ENCODE peak calls at places on chromosome 13, in five cellular contexts. B is activated CD4-positive, CD25-positive, alpha-beta regulatory T cell treated with anti-CD3 and anti-CD28 coated beads, Interleukin-2, amount 50 U/mL, for 16 hours; M is cardiac muscle cell; V is neural progenitor cell; G is omental fat pad. A is an unnamed sample.
A peak's percentile ranks its signal among the peaks of the same experiment; 100 is the strongest.

GRCh38 chr13:94210826-94211225 is 268.7 kb downstream of the DCT start:
- DNase-seq in G (no peak), M (peak; percentile 60), B (no peak), V (no peak), A (no peak)

GRCh38 chr13:88857256-88857655 is 1186.1 kb downstream of the SLITRK5 start:
- DNase-seq in G (no peak), M (no peak), V (no peak), B (no peak), A (no peak)

GRCh38 chr13:39931505-39931904 is 276.0 kb downstream of the COG6 start:
- DNase-seq in M (no peak), B (no peak), V (no peak), G (no peak), A (no peak)

GRCh38 chr13:97274782-97275252 is 52.7 kb downstream of the MBNL2 start:
- DNase-seq in M (peak; percentile 70), V (no peak), B (no peak), G (no peak), A (no peak)

GRCh38 chr13:30787747-30788535 is 52.6 kb downstream of the ALOX5AP start:
- DNase-seq in M (no peak), B (no peak), V (no peak), G (no peak), A (no peak)

GRCh38 chr13:94309997-94310842 is 169.3 kb downstream of the DCT start:
- DNase-seq in G (no peak), M (peak; percentile 89), B (no peak), V (no peak), A (no peak)

GRCh38 chr13:98677398-98677797 is 75.1 kb downstream of the SLC15A1 start:
- DNase-seq in V (no peak), G (no peak), B (no peak), M (no peak), A (no peak)

GRCh38 chr13:71820699-71821098 is 46.3 kb downstream of the DACH1 start:
- DNase-seq in G (no peak), B (no peak), M (no peak), V (no peak), A (no peak)

GRCh38 chr13:106096661-106097092 is 438.8 kb downstream of the EFNB2 start:
- DNase-seq in G (no peak), M (no peak), V (no peak), B (no peak), A (no peak)

GRCh38 chr13:73090116-73090811 is 31.5 kb downstream of the KLF5 start:
- DNase-seq in B (no peak), M (peak; percentile 64), G (no peak), V (no peak), A (no peak)

GRCh38 chr13:78909276-78909675 is 250.3 kb upstream of the OBI1 start:
- DNase-seq in V (no peak), B (no peak), G (no peak), M (no peak), A (no peak)

GRCh38 chr13:59734393-59734792 is 429.3 kb downstream of the DIAPH3 start:
- DNase-seq in B (no peak), G (no peak), V (peak; percentile 44), M (no peak), A (no peak)

GRCh38 chr13:110571897-110572777 is 10.6 kb upstream of the RAB20 start:
- DNase-seq in M (no peak), V (no peak), G (no peak), B (no peak), A (no peak)

GRCh38 chr13:59120297-59120843 is 1043.4 kb downstream of the DIAPH3 start:
- DNase-seq in M (peak; percentile 31), G (no peak), V (no peak), B (no peak), A (no peak)

GRCh38 chr13:108780706-108781105 is 151.3 kb downstream of the MYO16 start:
- DNase-seq in B (no peak), V (no peak), M (no peak), G (no peak), A (no peak)

GRCh38 chr13:99990045-99990977 is 8.7 kb downstream of the ZIC2 start:
- DNase-seq in V (peak; percentile 63), G (no peak), M (no peak), B (no peak), A (peak; percentile 79)

GRCh38 chr13:29161653-29162052 is 341.5 kb downstream of the MTUS2 start:
- DNase-seq in G (no peak), B (no peak), V (no peak), M (no peak), A (no peak)

GRCh38 chr13:23488442-23488841 is 54.9 kb upstream of the SACS start:
- DNase-seq in M (peak; percentile 29), V (no peak), B (no peak), G (no peak), A (no peak)